ENCODE peak calls at places on chromosomes 7 and 10, in seven cellular contexts. One of them, this sample, is unnamed.

GRCh38 chr10:21517134-21517982 is 8.1 kb downstream of the SKIDA1 start:
- DNase-seq in psoas muscle: peak; percentile 73
- DNase-seq in GM23338: peak; percentile 92
- DNase-seq in transverse colon: no peak
- DNase-seq in CD4-positive, alpha-beta memory T cell: no peak
- DNase-seq in GM23248: peak; percentile 76
- DNase-seq in mammary epithelial cell: peak; percentile 59
- DNase-seq in this sample: peak; percentile 82

GRCh38 chr7:142795339-142795863 is 24.6 kb downstream of the PRSS2 start:
- DNase-seq in psoas muscle: no peak
- DNase-seq in GM23338: peak; percentile 87
- DNase-seq in transverse colon: peak; percentile 27
- DNase-seq in CD4-positive, alpha-beta memory T cell: peak; percentile 73
- DNase-seq in GM23248: no peak
- DNase-seq in mammary epithelial cell: no peak
- DNase-seq in this sample: no peak

GRCh38 chr10:91683976-91684375 is 51.1 kb upstream of the PPP1R3C start:
- DNase-seq in psoas muscle: no peak
- DNase-seq in GM23338: peak; percentile 28
- DNase-seq in transverse colon: no peak
- DNase-seq in CD4-positive, alpha-beta memory T cell: no peak
- DNase-seq in GM23248: peak; percentile 95
- DNase-seq in mammary epithelial cell: peak; percentile 94
- DNase-seq in this sample: no peak

GRCh38 chr7:72336887-72337821 is 75.0 kb downstream of the CALN1 start:
- DNase-seq in psoas muscle: no peak
- DNase-seq in GM23338: peak; percentile 75
- DNase-seq in transverse colon: no peak
- DNase-seq in CD4-positive, alpha-beta memory T cell: no peak
- DNase-seq in GM23248: no peak
- DNase-seq in mammary epithelial cell: no peak
- DNase-seq in this sample: no peak

GRCh38 chr10:114453576-114453975 is 49.3 kb upstream of the AFAP1L2 start:
- DNase-seq in psoas muscle: no peak
- DNase-seq in GM23338: peak; percentile 28
- DNase-seq in transverse colon: no peak
- DNase-seq in CD4-positive, alpha-beta memory T cell: no peak
- DNase-seq in GM23248: no peak
- DNase-seq in mammary epithelial cell: no peak
- DNase-seq in this sample: no peak

GRCh38 chr10:116069856-116070255 is 203.2 kb downstream of the GFRA1 start:
- DNase-seq in psoas muscle: no peak
- DNase-seq in GM23338: no peak
- DNase-seq in transverse colon: no peak
- DNase-seq in CD4-positive, alpha-beta memory T cell: no peak
- DNase-seq in GM23248: no peak
- DNase-seq in mammary epithelial cell: no peak
- DNase-seq in this sample: no peak

GRCh38 chr7:80147543-80148376 is 13.1 kb downstream of the GNAI1 start:
- DNase-seq in psoas muscle: no peak
- DNase-seq in GM23338: no peak
- DNase-seq in transverse colon: no peak
- DNase-seq in CD4-positive, alpha-beta memory T cell: no peak
- DNase-seq in GM23248: peak; percentile 88
- DNase-seq in mammary epithelial cell: peak; percentile 71
- DNase-seq in this sample: no peak

GRCh38 chr10:110556993-110557601 is 10.4 kb upstream of the SMC3 start:
- DNase-seq in psoas muscle: no peak
- DNase-seq in GM23338: peak; percentile 93
- DNase-seq in transverse colon: peak; percentile 40
- DNase-seq in CD4-positive, alpha-beta memory T cell: peak; percentile 62
- DNase-seq in GM23248: peak; percentile 83
- DNase-seq in mammary epithelial cell: no peak
- DNase-seq in this sample: peak; percentile 77

GRCh38 chr7:20459411-20459810 is 128.7 kb downstream of the ITGB8 start:
- DNase-seq in psoas muscle: no peak
- DNase-seq in GM23338: no peak
- DNase-seq in transverse colon: no peak
- DNase-seq in CD4-positive, alpha-beta memory T cell: no peak
- DNase-seq in GM23248: no peak
- DNase-seq in mammary epithelial cell: no peak
- DNase-seq in this sample: no peak

GRCh38 chr7:132614428-132615076 is 38.3 kb upstream of the PLXNA4 start:
- DNase-seq in psoas muscle: peak; percentile 35
- DNase-seq in GM23338: peak; percentile 87
- DNase-seq in transverse colon: peak; percentile 12
- DNase-seq in CD4-positive, alpha-beta memory T cell: no peak
- DNase-seq in GM23248: peak; percentile 40
- DNase-seq in mammary epithelial cell: no peak
- DNase-seq in this sample: no peak

GRCh38 chr7:150994838-150995510 is 4.2 kb downstream of the NOS3 start:
- DNase-seq in psoas muscle: no peak
- DNase-seq in GM23338: no peak
- DNase-seq in transverse colon: no peak
- DNase-seq in CD4-positive, alpha-beta memory T cell: no peak
- DNase-seq in GM23248: no peak
- DNase-seq in mammary epithelial cell: no peak
- DNase-seq in this sample: no peak
- H3K4me3 ChIP-seq in psoas muscle: peak overlapping the region; percentile 47
- H3K4me3 ChIP-seq in GM23338: no peak overlapping the region
- H3K4me3 ChIP-seq in transverse colon: no peak overlapping the region
- H3K4me3 ChIP-seq in CD4-positive, alpha-beta memory T cell: peak overlapping the region; percentile 36
- H3K4me3 ChIP-seq in GM23248: no peak overlapping the region
- H3K4me3 ChIP-seq in mammary epithelial cell: no peak overlapping the region
- H3K4me3 ChIP-seq in this sample: no peak overlapping the region

DNA sequence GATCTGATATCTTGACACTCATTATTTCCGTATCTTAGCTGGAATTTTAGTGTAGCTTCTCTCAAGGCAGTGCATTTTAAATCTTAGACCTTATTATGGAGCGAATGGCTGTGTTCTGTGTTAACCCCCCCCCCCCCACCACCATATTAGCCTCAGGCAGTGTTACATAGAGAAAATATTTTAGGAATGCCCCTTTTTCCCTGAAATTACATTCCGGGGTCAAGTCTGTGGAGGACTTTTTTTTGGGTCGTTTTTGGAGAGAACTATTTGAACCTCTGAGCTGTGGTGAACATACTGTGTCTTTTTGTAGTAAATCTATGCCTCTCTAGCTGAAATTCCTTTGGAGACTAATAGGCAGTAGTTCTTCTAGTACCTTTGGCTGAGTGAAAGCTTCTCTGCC is 3.1 kb downstream of the CCDC126 start:
- DNase-seq in psoas muscle: no peak
- DNase-seq in GM23338: peak; percentile 27
- DNase-seq in transverse colon: no peak
- DNase-seq in CD4-positive, alpha-beta memory T cell: no peak
- DNase-seq in GM23248: peak; percentile 8
- DNase-seq in mammary epithelial cell: no peak
- DNase-seq in this sample: no peak
- H3K4me1 ChIP-seq in psoas muscle: peaks cover 19% of the 10 kb centered on the region
- H3K4me1 ChIP-seq in GM23338: peaks cover 22% of the 10 kb centered on the region
- H3K4me1 ChIP-seq in transverse colon: peaks cover 4% of the 10 kb centered on the region
- H3K4me1 ChIP-seq in CD4-positive, alpha-beta memory T cell: peaks cover 19% of the 10 kb centered on the region
- H3K4me1 ChIP-seq in GM23248: peaks cover 16% of the 10 kb centered on the region
- H3K4me1 ChIP-seq in mammary epithelial cell: peaks cover 13% of the 10 kb centered on the region
- H3K4me1 ChIP-seq in this sample: peaks cover 16% of the 10 kb centered on the region

DNA sequence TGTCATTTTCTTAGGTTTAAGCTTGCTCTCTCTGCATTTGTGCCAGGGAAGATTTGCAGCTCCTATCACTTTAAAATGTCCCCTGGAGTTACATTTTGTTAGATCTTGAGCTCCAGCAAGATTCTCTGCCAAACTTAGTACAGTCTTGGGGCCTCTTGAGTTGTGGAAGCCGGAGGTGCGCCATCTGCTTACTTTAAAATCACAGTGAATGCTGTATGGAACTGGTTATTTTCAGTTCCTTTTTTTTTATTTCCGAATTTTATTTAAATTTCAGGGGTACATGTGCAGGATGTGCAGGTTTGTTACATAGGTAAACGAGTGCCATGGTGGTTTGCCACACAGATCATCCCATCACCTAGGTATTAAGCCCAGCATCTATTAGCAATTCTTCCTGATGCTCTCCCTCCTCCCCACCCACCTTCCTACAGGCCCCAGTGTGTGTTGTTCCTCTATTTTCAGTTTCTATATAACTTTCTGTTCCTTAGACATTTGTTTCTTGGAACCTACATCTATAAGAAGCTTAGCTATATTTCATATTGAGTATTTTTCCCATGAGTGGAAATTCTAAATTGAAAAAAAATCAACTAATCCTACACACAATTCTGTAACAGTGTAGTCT is 114.4 kb upstream of the CREB5 start:
- DNase-seq in psoas muscle: no peak
- DNase-seq in GM23338: no peak
- DNase-seq in transverse colon: no peak
- DNase-seq in CD4-positive, alpha-beta memory T cell: no peak
- DNase-seq in GM23248: no peak
- DNase-seq in mammary epithelial cell: no peak
- DNase-seq in this sample: no peak
- H3K4me3 ChIP-seq in psoas muscle: no peak overlapping the region
- H3K4me3 ChIP-seq in GM23338: no peak overlapping the region
- H3K4me3 ChIP-seq in transverse colon: no peak overlapping the region
- H3K4me3 ChIP-seq in CD4-positive, alpha-beta memory T cell: no peak overlapping the region
- H3K4me3 ChIP-seq in GM23248: no peak overlapping the region
- H3K4me3 ChIP-seq in mammary epithelial cell: no peak overlapping the region
- H3K4me3 ChIP-seq in this sample: no peak overlapping the region

GRCh38 chr10:90604636-90605035 is 253.2 kb downstream of the HTR7 start:
- DNase-seq in psoas muscle: no peak
- DNase-seq in GM23338: no peak
- DNase-seq in transverse colon: no peak
- DNase-seq in CD4-positive, alpha-beta memory T cell: no peak
- DNase-seq in GM23248: no peak
- DNase-seq in mammary epithelial cell: no peak
- DNase-seq in this sample: no peak
- H3K4me1 ChIP-seq in psoas muscle: no peaks in the 10 kb centered on the region
- H3K4me1 ChIP-seq in GM23338: no peaks in the 10 kb centered on the region
- H3K4me1 ChIP-seq in transverse colon: no peaks in the 10 kb centered on the region
- H3K4me1 ChIP-seq in CD4-positive, alpha-beta memory T cell: no peaks in the 10 kb centered on the region
- H3K4me1 ChIP-seq in GM23248: no peaks in the 10 kb centered on the region
- H3K4me1 ChIP-seq in mammary epithelial cell: peaks cover 10% of the 10 kb centered on the region
- H3K4me1 ChIP-seq in this sample: no peaks in the 10 kb centered on the region

DNA sequence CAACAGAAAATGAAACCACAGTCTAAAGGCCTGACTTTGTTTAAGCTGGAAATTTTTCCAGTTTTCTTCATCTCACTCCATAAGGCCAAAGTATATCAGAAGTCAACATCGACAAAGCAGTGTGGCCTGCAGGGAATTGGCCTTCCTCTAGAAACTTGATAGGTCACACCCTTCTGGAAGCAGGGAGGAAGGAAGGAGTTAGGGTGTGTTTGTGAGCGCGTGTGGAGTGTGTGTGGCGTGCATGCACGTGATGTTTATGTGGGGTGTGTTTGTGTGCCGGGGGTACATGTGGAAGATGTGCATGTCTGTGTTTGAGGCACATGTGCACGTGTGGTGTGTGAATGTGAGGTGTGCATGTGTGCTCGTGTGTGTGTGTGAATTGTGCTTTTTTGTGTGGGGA is 28.6 kb downstream of the ZC3HAV1 start:
- DNase-seq in psoas muscle: no peak
- DNase-seq in GM23338: no peak
- DNase-seq in transverse colon: no peak
- DNase-seq in CD4-positive, alpha-beta memory T cell: no peak
- DNase-seq in GM23248: no peak
- DNase-seq in mammary epithelial cell: no peak
- DNase-seq in this sample: no peak
- H3K4me3 ChIP-seq in psoas muscle: no peak overlapping the region
- H3K4me3 ChIP-seq in GM23338: no peak overlapping the region
- H3K4me3 ChIP-seq in transverse colon: no peak overlapping the region
- H3K4me3 ChIP-seq in CD4-positive, alpha-beta memory T cell: no peak overlapping the region
- H3K4me3 ChIP-seq in GM23248: no peak overlapping the region
- H3K4me3 ChIP-seq in mammary epithelial cell: no peak overlapping the region
- H3K4me3 ChIP-seq in this sample: no peak overlapping the region

GRCh38 chr7:151796091-151796870 is 80.6 kb downstream of the PRKAG2 start:
- DNase-seq in psoas muscle: peak; percentile 78
- DNase-seq in GM23338: no peak
- DNase-seq in transverse colon: peak; percentile 30
- DNase-seq in CD4-positive, alpha-beta memory T cell: no peak
- DNase-seq in GM23248: peak; percentile 91
- DNase-seq in mammary epithelial cell: peak; percentile 6
- DNase-seq in this sample: no peak

GRCh38 chr7:151793991-151794507 is 82.9 kb downstream of the PRKAG2 start:
- DNase-seq in psoas muscle: no peak
- DNase-seq in GM23338: no peak
- DNase-seq in transverse colon: no peak
- DNase-seq in CD4-positive, alpha-beta memory T cell: no peak
- DNase-seq in GM23248: no peak
- DNase-seq in mammary epithelial cell: no peak
- DNase-seq in this sample: no peak

GRCh38 chr7:151796871-151797270 is 80.0 kb downstream of the PRKAG2 start:
- DNase-seq in psoas muscle: no peak
- DNase-seq in GM23338: no peak
- DNase-seq in transverse colon: no peak
- DNase-seq in CD4-positive, alpha-beta memory T cell: no peak
- DNase-seq in GM23248: peak; percentile 55
- DNase-seq in mammary epithelial cell: no peak
- DNase-seq in this sample: no peak

GRCh38 chr7:151794508-151795167 is 82.3 kb downstream of the PRKAG2 start:
- DNase-seq in psoas muscle: no peak
- DNase-seq in GM23338: peak; percentile 31
- DNase-seq in transverse colon: no peak
- DNase-seq in CD4-positive, alpha-beta memory T cell: no peak
- DNase-seq in GM23248: peak; percentile 47
- DNase-seq in mammary epithelial cell: no peak
- DNase-seq in this sample: no peak

GRCh38 chr7:151795168-151795754 is 81.7 kb downstream of the PRKAG2 start:
- DNase-seq in psoas muscle: no peak
- DNase-seq in GM23338: no peak
- DNase-seq in transverse colon: no peak
- DNase-seq in CD4-positive, alpha-beta memory T cell: peak; percentile 41
- DNase-seq in GM23248: no peak
- DNase-seq in mammary epithelial cell: no peak
- DNase-seq in this sample: no peak
- H3K4me1 ChIP-seq in psoas muscle: peaks cover 33% of the 10 kb centered on the region
- H3K4me1 ChIP-seq in GM23338: no peaks in the 10 kb centered on the region
- H3K4me1 ChIP-seq in transverse colon: peaks cover 6% of the 10 kb centered on the region
- H3K4me1 ChIP-seq in CD4-positive, alpha-beta memory T cell: peaks cover 17% of the 10 kb centered on the region
- H3K4me1 ChIP-seq in GM23248: peaks cover 23% of the 10 kb centered on the region
- H3K4me1 ChIP-seq in mammary epithelial cell: peaks cover 14% of the 10 kb centered on the region
- H3K4me1 ChIP-seq in this sample: no peaks in the 10 kb centered on the region